ENCODE peak calls at places on chromosome 16, in six cellular contexts. F is A549, P is endothelial cell of umbilical vein, X is H1, T is HCT116, B is GM12878. J is an unnamed sample.

GRCh38 chr16:13896543-13897182 is 23.3 kb upstream of the ERCC4 start:
- DNase-seq in P (no peak), B (no peak), T (peak; percentile 36), F (peak; percentile 32), X (no peak), J (peak; percentile 19)

GRCh38 chr16:19524356-19524865 is 669 bp downstream of the CCP110 start:
- DNase-seq in F (no peak), B (no peak), P (no peak), X (no peak), T (no peak), J (peak; percentile 56)

GRCh38 chr16:74521691-74522090 is 85.2 kb downstream of the GLG1 start:
- DNase-seq in P (no peak), X (no peak), F (no peak), B (no peak), T (no peak), J (peak; percentile 32)

GRCh38 chr16:22642689-22643088 is 132.0 kb downstream of the NPIPB5 start:
- DNase-seq in X (no peak), B (no peak), T (no peak), P (no peak), F (no peak), J (no peak)

GRCh38 chr16:81350306-81350615 is 35.5 kb downstream of the GAN start:
- DNase-seq in P (no peak), F (peak; percentile 14), B (no peak), X (no peak), T (no peak), J (peak; percentile 13)

GRCh38 chr16:51762081-51762995 is 611.3 kb upstream of the SALL1 start:
- DNase-seq in B (no peak), P (peak; percentile 36), X (peak; percentile 93), F (peak; percentile 70), T (no peak), J (peak; percentile 72)

GRCh38 chr16:68823401-68823800 is 19.9 kb upstream of the TANGO6 start:
- DNase-seq in P (no peak), T (no peak), B (no peak), X (no peak), F (no peak), J (no peak)

GRCh38 chr16:900211-900610 is 70.6 kb downstream of the LMF1 start:
- DNase-seq in B (no peak), T (no peak), F (no peak), X (no peak), P (no peak), J (no peak)

GRCh38 chr16:23374721-23375120 is 72.6 kb downstream of the SCNN1B start:
- DNase-seq in B (no peak), T (no peak), F (no peak), X (no peak), P (no peak), J (no peak)

GRCh38 chr16:12046651-12047050 is 70.1 kb downstream of the SNX29 start:
- DNase-seq in B (no peak), X (no peak), F (no peak), T (no peak), P (no peak), J (no peak)

GRCh38 chr16:26316683-26317464 is 625.1 kb downstream of the HS3ST4 start:
- DNase-seq in P (no peak), F (no peak), T (no peak), X (peak; percentile 79), B (no peak), J (peak; percentile 5)

GRCh38 chr16:66291833-66292232 is 74.7 kb upstream of the CDH5 start:
- DNase-seq in P (no peak), B (no peak), X (no peak), F (no peak), T (no peak), J (no peak)

GRCh38 chr16:73176577-73177013 is 128.7 kb upstream of the ZFHX3 start:
- DNase-seq in X (no peak), B (no peak), P (peak; percentile 75), T (peak; percentile 48), F (peak; percentile 86), J (no peak)

GRCh38 chr16:83717308-83717707 is 90.5 kb upstream of the HSBP1 start:
- DNase-seq in X (peak; percentile 59), F (no peak), T (no peak), P (no peak), B (no peak), J (peak; percentile 19)

GRCh38 chr16:58511933-58512815 is 3.1 kb upstream of the SETD6 start:
- DNase-seq in B (no peak), X (peak; percentile 96), T (no peak), P (peak; percentile 51), F (peak; percentile 70), J (peak; percentile 81)

GRCh38 chr16:86794216-86794864 is 216.0 kb downstream of the FOXL1 start:
- DNase-seq in P (no peak), T (no peak), X (no peak), B (no peak), F (no peak), J (no peak)

GRCh38 chr16:51569204-51569911 is 418.3 kb upstream of the SALL1 start:
- DNase-seq in P (peak; percentile 60), F (no peak), X (no peak), T (no peak), B (no peak), J (peak; percentile 63)

DNA sequence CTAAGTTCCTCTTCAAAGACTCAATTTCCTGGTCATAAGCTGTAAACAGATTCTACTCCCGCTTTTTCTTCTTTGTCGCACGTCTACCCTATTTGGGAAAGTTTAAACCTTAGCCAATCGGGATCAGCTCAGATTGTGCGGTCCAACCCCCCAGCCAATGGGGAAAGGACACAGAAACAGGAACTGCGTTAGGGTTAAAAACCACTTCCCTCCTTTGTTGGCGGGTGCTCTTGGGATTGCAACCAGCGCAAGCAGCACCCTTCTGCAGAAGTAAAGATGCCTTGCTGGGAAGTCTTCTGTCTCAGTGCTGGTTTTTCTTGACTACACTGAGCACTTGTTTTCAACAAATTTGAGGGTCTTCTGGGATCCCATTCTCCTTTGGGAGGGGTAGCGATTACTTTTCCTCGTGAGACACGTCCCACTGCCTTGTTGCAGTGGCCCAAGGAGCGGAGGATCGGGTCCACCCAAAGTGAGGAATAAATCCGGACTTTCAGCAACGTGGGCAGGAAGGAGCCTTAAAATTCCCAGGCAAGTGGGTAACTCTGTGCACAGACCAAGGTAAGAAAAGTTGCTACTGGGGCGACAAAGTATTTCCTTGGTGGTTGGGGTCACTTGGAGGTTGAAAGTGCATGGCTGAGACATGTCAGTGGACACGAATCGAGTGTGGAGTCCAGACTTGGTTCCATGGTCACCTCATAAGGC is 1.0 kb upstream of the YPEL3 start:
- DNase-seq in T (no peak), B (no peak), P (peak; percentile 24), X (peak; percentile 73), F (no peak), J (peak; percentile 46)
- TF ChIP-seq POLR2A in T (no peak), B (no peak), P (no peak), X (peak; percentile 90), F (no peak), J (peak; percentile 83)

GRCh38 chr16:25012525-25012991 is 2.6 kb downstream of the ARHGAP17 start:
- DNase-seq in F (peak; percentile 49), T (no peak), X (no peak), B (no peak), P (peak; percentile 57), J (peak; percentile 35)
- H3K4me3 ChIP-seq in F (peak overlapping the region; percentile 15), T (no peak overlapping the region), X (no peak overlapping the region), B (peak overlapping the region; percentile 98), P (peak overlapping the region; percentile 97), J (no peak overlapping the region)

GRCh38 chr16:27460213-27460612 is 58.2 kb downstream of the IL21R start:
- DNase-seq in X (no peak), B (no peak), F (no peak), T (no peak), P (no peak), J (no peak)
- TF ChIP-seq MAX in X (no peak), B (no peak), F (no peak), T (no peak), P (no peak), J (no peak)

GRCh38 chr16:25108054-25108453 is 3.5 kb upstream of the LCMT1 start:
- DNase-seq in B (no peak), X (peak; percentile 50), P (no peak), T (no peak), F (peak; percentile 52), J (peak; percentile 55)

GRCh38 chr16:25107466-25107792 is 4.1 kb upstream of the LCMT1 start:
- DNase-seq in X (no peak), B (no peak), P (no peak), F (no peak), T (no peak), J (no peak)

GRCh38 chr16:25110392-25110947 is 1.1 kb upstream of the LCMT1 start:
- DNase-seq in B (no peak), X (no peak), F (peak; percentile 40), T (no peak), P (no peak), J (peak; percentile 33)

GRCh38 chr16:25109643-25110042 is 1.9 kb upstream of the LCMT1 start:
- DNase-seq in F (peak; percentile 91), P (peak; percentile 83), X (no peak), B (no peak), T (peak; percentile 87), J (no peak)

GRCh38 chr16:25106567-25107465 is 4.7 kb upstream of the LCMT1 start:
- DNase-seq in P (peak; percentile 89), X (peak; percentile 96), T (peak; percentile 79), F (peak; percentile 90), B (no peak), J (peak; percentile 84)
- TF ChIP-seq POLR2A in P (peak; percentile 78), X (peak; percentile 82), T (peak; percentile 74), F (peak; percentile 90), B (peak; percentile 91), J (peak; percentile 76)

DNA sequence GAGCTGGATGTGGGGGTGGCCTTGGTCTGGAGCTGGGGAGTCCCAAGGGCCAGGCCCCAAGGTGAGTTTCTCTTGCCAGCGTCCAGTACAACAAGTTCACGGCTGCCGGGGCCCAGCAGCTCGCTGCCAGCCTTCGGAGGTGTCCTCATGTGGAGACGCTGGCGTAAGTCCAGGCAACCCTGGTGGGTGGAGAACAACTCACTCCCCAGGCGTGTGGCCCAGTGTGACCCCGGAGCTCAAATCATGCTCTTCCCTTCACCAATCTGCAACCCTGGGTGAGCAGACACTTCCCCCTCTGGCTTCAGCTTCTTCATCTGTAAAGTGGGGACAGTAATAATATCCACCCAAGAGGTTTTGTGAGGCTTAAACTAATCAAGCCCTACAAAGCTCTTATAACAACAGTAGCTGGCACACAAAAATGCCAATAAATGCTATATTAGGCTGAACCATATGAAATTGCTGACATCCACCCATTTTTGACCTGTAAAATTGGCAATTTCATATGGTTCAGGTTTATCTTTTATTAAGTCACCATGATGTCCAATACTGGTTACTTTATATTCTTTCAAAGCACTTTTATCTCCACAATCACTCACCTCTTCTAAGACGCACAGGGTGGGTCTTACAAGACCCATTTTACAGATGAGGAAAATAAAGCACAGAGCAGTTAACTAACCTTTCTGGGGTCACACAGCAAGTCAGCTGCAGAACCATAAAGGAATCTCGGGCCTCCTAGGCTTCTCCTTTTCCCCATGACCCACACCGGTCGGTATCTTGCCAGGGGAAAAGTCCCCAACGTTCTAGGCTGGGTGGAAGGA is 19.7 kb downstream of the DEXI start:
- DNase-seq in T (no peak), X (no peak), P (no peak), B (no peak), F (no peak), J (no peak)
- H3K4me3 ChIP-seq in T (no peak overlapping the region), X (no peak overlapping the region), P (no peak overlapping the region), B (no peak overlapping the region), F (no peak overlapping the region), J (no peak overlapping the region)

J was measured in NB4.